ENCODE peak calls at places on chromosome 2, in six cellular contexts. One of them, this sample, is unnamed.

GRCh38 chr2:19844750-19845149 is 57.0 kb downstream of the TTC32 start:
- DNase-seq in IMR-90: no peak
- DNase-seq in suprapubic skin: peak; percentile 49
- DNase-seq in Panc1: no peak
- DNase-seq in ovary: no peak
- DNase-seq in lower lobe of right lung: no peak
- DNase-seq in this sample: no peak

GRCh38 chr2:186532891-186533290 is 46.8 kb downstream of the ZC3H15 start:
- DNase-seq in IMR-90: no peak
- DNase-seq in suprapubic skin: no peak
- DNase-seq in Panc1: no peak
- DNase-seq in ovary: no peak
- DNase-seq in lower lobe of right lung: no peak
- DNase-seq in this sample: no peak

GRCh38 chr2:224952942-224953657 is 89.2 kb downstream of the DOCK10 start:
- DNase-seq in IMR-90: no peak
- DNase-seq in suprapubic skin: no peak
- DNase-seq in Panc1: no peak
- DNase-seq in ovary: no peak
- DNase-seq in lower lobe of right lung: no peak
- DNase-seq in this sample: no peak

GRCh38 chr2:5794012-5794411 is 101.8 kb downstream of the SOX11 start:
- DNase-seq in IMR-90: no peak
- DNase-seq in suprapubic skin: no peak
- DNase-seq in Panc1: no peak
- DNase-seq in ovary: no peak
- DNase-seq in lower lobe of right lung: no peak
- DNase-seq in this sample: no peak

GRCh38 chr2:64644240-64645013 is 9.3 kb downstream of the SERTAD2 start:
- DNase-seq in IMR-90: peak; percentile 81
- DNase-seq in suprapubic skin: peak; percentile 90
- DNase-seq in Panc1: peak; percentile 53
- DNase-seq in ovary: peak; percentile 80
- DNase-seq in lower lobe of right lung: peak; percentile 87
- DNase-seq in this sample: no peak

GRCh38 chr2:239305222-239305575 is 95.6 kb downstream of the HDAC4 start:
- DNase-seq in IMR-90: no peak
- DNase-seq in suprapubic skin: peak; percentile 68
- DNase-seq in Panc1: no peak
- DNase-seq in ovary: peak; percentile 36
- DNase-seq in lower lobe of right lung: no peak
- DNase-seq in this sample: no peak

GRCh38 chr2:219596954-219597551 is 604 bp upstream of the STK11IP start:
- DNase-seq in IMR-90: peak; percentile 12
- DNase-seq in suprapubic skin: no peak
- DNase-seq in Panc1: peak; percentile 22
- DNase-seq in ovary: no peak
- DNase-seq in lower lobe of right lung: no peak
- DNase-seq in this sample: no peak

GRCh38 chr2:20671036-20671735 is 4.2 kb downstream of the GDF7 start:
- DNase-seq in IMR-90: no peak
- DNase-seq in suprapubic skin: no peak
- DNase-seq in Panc1: no peak
- DNase-seq in ovary: no peak
- DNase-seq in lower lobe of right lung: no peak
- DNase-seq in this sample: peak; percentile 64

GRCh38 chr2:28326873-28327495 is 65.7 kb upstream of the FOSL2 start:
- DNase-seq in IMR-90: peak; percentile 26
- DNase-seq in suprapubic skin: no peak
- DNase-seq in Panc1: no peak
- DNase-seq in ovary: peak; percentile 79
- DNase-seq in lower lobe of right lung: no peak
- DNase-seq in this sample: no peak

GRCh38 chr2:91839904-91840868 is 3031.0 kb upstream of the TEKT4 start:
- DNase-seq in IMR-90: no peak
- DNase-seq in suprapubic skin: no peak
- DNase-seq in Panc1: no peak
- DNase-seq in ovary: no peak
- DNase-seq in lower lobe of right lung: no peak
- DNase-seq in this sample: no peak

GRCh38 chr2:231497651-231498050 is 32.6 kb downstream of the NMUR1 start:
- DNase-seq in IMR-90: no peak
- DNase-seq in suprapubic skin: no peak
- DNase-seq in Panc1: no peak
- DNase-seq in ovary: no peak
- DNase-seq in lower lobe of right lung: no peak
- DNase-seq in this sample: no peak

GRCh38 chr2:241063587-241063986 is 38.5 kb downstream of the MTERF4 start:
- DNase-seq in IMR-90: no peak
- DNase-seq in suprapubic skin: no peak
- DNase-seq in Panc1: no peak
- DNase-seq in ovary: peak; percentile 39
- DNase-seq in lower lobe of right lung: peak; percentile 46
- DNase-seq in this sample: no peak

GRCh38 chr2:98445167-98445522 is 487 bp downstream of the INPP4A start:
- DNase-seq in IMR-90: no peak
- DNase-seq in suprapubic skin: no peak
- DNase-seq in Panc1: no peak
- DNase-seq in ovary: no peak
- DNase-seq in lower lobe of right lung: peak; percentile 62
- DNase-seq in this sample: no peak

GRCh38 chr2:66509326-66509811 is 74.4 kb downstream of the MEIS1 start:
- DNase-seq in IMR-90: peak; percentile 60
- DNase-seq in suprapubic skin: no peak
- DNase-seq in Panc1: no peak
- DNase-seq in ovary: no peak
- DNase-seq in lower lobe of right lung: no peak
- DNase-seq in this sample: no peak

GRCh38 chr2:9757430-9758287 is 85.6 kb upstream of the TAF1B start:
- DNase-seq in IMR-90: peak; percentile 27
- DNase-seq in suprapubic skin: no peak
- DNase-seq in Panc1: no peak
- DNase-seq in ovary: no peak
- DNase-seq in lower lobe of right lung: no peak
- DNase-seq in this sample: peak; percentile 79

GRCh38 chr2:3423492-3424170 is 44.1 kb downstream of the TRAPPC12 start:
- DNase-seq in IMR-90: peak; percentile 27
- DNase-seq in suprapubic skin: no peak
- DNase-seq in Panc1: peak; percentile 36
- DNase-seq in ovary: peak; percentile 83
- DNase-seq in lower lobe of right lung: peak; percentile 79
- DNase-seq in this sample: no peak

GRCh38 chr2:25032094-25032493 is 9.8 kb upstream of the EFR3B start:
- DNase-seq in IMR-90: peak; percentile 17
- DNase-seq in suprapubic skin: no peak
- DNase-seq in Panc1: no peak
- DNase-seq in ovary: no peak
- DNase-seq in lower lobe of right lung: no peak
- DNase-seq in this sample: no peak

GRCh38 chr2:204900910-204901309 is 355.6 kb downstream of the PARD3B start:
- DNase-seq in IMR-90: peak; percentile 21
- DNase-seq in suprapubic skin: no peak
- DNase-seq in Panc1: no peak
- DNase-seq in ovary: no peak
- DNase-seq in lower lobe of right lung: no peak
- DNase-seq in this sample: no peak

DNA sequence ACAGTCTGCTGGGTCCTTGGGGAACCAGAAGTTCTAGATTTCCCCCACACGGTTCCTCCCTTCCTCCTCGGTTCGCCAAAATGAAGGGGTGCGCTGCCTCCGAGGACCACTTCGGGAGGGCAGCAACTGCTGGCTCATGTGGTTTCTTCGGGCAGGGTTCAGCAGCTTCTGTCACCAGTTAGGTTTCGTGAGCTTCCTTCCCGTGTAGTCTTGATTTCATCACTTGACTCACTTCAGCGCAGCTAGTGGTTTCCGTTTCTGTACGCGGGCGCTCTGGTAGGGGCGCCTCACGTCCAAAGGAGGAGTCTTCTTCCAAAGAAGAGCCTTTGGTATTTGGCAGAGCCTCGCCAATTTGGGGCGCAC is 454 bp upstream of the GALNT3 start:
- DNase-seq in IMR-90: peak; percentile 45
- DNase-seq in suprapubic skin: no peak
- DNase-seq in Panc1: no peak
- DNase-seq in ovary: peak; percentile 49
- DNase-seq in lower lobe of right lung: peak; percentile 63
- DNase-seq in this sample: no peak
- H3K27ac ChIP-seq in IMR-90: no peak overlapping the region
- H3K27ac ChIP-seq in suprapubic skin: peak overlapping the region; percentile 73
- H3K27ac ChIP-seq in Panc1: no peak overlapping the region
- H3K27ac ChIP-seq in ovary: no peak overlapping the region
- H3K27ac ChIP-seq in lower lobe of right lung: peak overlapping the region; percentile 87
- H3K27ac ChIP-seq in this sample: no peak overlapping the region

DNA sequence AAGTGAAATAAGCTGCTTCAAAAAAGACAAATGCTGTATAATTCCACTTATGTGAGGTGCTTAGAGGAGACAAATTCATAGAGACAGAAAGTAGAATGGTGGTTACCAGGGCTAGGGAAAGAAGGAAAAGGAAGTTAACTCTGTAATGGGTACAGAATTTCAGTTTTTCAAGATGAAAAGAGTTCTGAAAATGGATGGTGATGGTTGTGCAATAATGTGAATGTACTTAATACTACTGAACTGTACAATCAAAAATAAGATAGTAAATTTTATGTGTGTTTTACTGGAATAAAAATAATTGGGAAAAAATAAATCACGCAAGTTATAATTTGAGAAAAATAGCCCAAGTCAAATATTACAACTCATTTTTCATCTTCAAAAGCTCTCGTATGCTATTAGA is 27.5 kb downstream of the ARHGAP25 start:
- DNase-seq in IMR-90: no peak
- DNase-seq in suprapubic skin: no peak
- DNase-seq in Panc1: no peak
- DNase-seq in ovary: no peak
- DNase-seq in lower lobe of right lung: no peak
- DNase-seq in this sample: no peak
- H3K4me3 ChIP-seq in IMR-90: no peak overlapping the region
- H3K4me3 ChIP-seq in suprapubic skin: no peak overlapping the region
- H3K4me3 ChIP-seq in Panc1: no peak overlapping the region
- H3K4me3 ChIP-seq in ovary: no peak overlapping the region
- H3K4me3 ChIP-seq in lower lobe of right lung: no peak overlapping the region
- H3K4me3 ChIP-seq in this sample: no peak overlapping the region

DNA sequence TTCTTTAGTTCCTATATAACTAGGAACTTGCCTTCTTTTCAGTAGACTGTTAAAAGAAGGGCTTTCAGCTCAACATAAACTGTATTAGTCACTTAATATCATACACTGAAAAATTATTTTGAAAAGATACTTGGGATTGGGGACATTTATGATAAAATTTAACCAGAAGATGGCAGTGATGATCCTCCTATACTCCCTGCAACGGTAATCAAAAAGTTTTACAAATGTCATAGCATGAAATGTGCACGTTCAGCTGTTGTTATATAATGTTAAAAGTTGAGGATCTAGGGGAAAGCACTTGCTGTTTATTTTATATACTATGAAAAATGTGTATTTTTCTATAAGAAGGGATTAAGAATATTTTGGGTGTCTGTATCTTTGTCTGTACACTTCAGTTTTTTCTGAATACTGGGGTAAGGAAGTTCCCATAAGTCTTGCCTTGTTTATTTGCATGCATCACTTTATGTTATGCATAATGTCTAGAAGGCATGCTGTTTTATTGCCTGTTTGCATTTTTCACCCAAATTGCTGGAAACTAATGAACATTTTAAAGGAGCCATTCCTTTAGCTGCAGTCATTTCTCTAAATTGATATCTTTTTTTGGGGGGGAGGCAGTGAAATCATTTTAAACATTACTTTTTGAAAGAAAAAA is 19.0 kb downstream of the DYNC1I2 start:
- DNase-seq in IMR-90: peak; percentile 46
- DNase-seq in suprapubic skin: no peak
- DNase-seq in Panc1: no peak
- DNase-seq in ovary: no peak
- DNase-seq in lower lobe of right lung: no peak
- DNase-seq in this sample: no peak
- TF ChIP-seq CTCF in IMR-90: peak; percentile 51
- TF ChIP-seq CTCF in suprapubic skin: no peak
- TF ChIP-seq CTCF in Panc1: peak; percentile 33
- TF ChIP-seq CTCF in ovary: peak; percentile 14
- TF ChIP-seq CTCF in lower lobe of right lung: peak; percentile 36
- TF ChIP-seq CTCF in this sample: peak; percentile 11

DNA sequence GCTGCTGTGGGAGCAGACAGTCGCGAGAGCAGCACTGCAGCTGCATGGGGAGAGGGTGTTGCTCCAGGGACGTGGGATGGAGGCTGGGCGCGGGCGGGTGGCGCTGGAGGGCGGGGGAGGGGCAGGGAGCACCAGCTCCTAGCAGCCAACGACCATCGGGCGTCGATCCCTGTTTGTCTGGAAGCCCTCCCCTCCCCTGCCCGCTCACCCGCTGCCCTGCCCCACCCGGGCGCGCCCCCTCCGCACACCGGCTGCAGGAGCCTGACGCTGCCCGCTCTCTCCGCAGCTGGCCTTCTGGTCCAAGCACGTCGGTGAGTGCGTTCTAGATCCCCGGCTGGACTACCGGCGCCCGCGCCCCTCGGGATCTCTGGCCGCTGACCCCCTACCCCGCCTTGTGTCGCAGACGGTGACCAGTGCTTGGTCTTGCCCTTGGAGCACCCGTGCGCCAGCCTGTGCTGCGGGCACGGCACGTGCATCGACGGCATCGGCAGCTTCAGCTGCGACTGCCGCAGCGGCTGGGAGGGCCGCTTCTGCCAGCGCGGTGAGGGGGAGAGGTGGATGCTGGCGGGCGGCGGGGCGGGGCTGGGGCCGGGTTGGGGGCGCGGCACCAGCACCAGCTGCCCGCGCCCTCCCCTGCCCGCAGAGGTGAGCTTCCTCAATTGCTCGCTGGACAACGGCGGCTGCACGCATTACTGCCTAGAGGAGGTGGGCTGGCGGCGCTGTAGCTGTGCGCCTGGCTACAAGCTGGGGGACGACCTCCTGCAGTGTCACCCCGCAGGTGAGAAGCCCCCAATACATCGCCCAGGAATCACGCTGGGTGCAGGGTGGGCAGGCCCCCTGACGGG is 4.6 kb downstream of the PROC start:
- DNase-seq in IMR-90: no peak
- DNase-seq in suprapubic skin: no peak
- DNase-seq in Panc1: no peak
- DNase-seq in ovary: no peak
- DNase-seq in lower lobe of right lung: peak; percentile 70
- DNase-seq in this sample: no peak
- H3K27ac ChIP-seq in IMR-90: no peak overlapping the region
- H3K27ac ChIP-seq in suprapubic skin: no peak overlapping the region
- H3K27ac ChIP-seq in Panc1: no peak overlapping the region
- H3K27ac ChIP-seq in ovary: no peak overlapping the region
- H3K27ac ChIP-seq in lower lobe of right lung: no peak overlapping the region
- H3K27ac ChIP-seq in this sample: no peak overlapping the region

DNA sequence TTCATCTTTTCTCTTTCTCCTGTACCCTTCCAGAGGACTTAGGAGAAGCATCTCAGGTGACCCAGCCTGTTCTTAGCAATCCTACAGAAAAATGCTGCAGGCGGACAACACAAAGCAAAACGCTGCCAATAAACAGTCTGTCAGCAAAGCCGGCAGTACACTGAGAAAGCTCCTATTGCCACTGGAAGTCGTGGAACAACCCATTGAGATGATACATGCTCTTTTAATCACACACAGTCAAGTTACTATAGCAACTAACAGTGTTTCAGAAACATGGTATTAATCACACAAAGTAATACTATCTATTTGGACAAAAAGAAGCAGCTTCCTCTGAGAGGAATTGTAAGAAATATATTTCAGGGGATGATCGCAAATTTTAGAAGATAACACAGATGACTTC is 10.5 kb downstream of the CTLA4 start:
- DNase-seq in IMR-90: no peak
- DNase-seq in suprapubic skin: no peak
- DNase-seq in Panc1: no peak
- DNase-seq in ovary: no peak
- DNase-seq in lower lobe of right lung: no peak
- DNase-seq in this sample: no peak
- H3K4me3 ChIP-seq in IMR-90: no peak overlapping the region
- H3K4me3 ChIP-seq in suprapubic skin: no peak overlapping the region
- H3K4me3 ChIP-seq in Panc1: no peak overlapping the region
- H3K4me3 ChIP-seq in ovary: no peak overlapping the region
- H3K4me3 ChIP-seq in lower lobe of right lung: no peak overlapping the region
- H3K4me3 ChIP-seq in this sample: no peak overlapping the region